ENCODE peak calls at places on chromosomes 11 and 22, in six cellular contexts. P is thoracic aorta, T is left ventricle myocardium inferior, Q is psoas muscle, Z is left lung, L is A549. B is an unnamed sample.

GRCh38 chr22:17549183-17549582 is 14.1 kb upstream of the SLC25A18 start:
- DNase-seq in T (no peak), Z (no peak), P (no peak), L (no peak), Q (no peak), B (no peak)

GRCh38 chr11:7600205-7600775 is 73.0 kb downstream of the CYB5R2 start:
- DNase-seq in T (no peak), P (no peak), Q (peak), L (peak), Z (peak), B (peak)

GRCh38 chr11:35323076-35323868 is 96.1 kb downstream of the SLC1A2 start:
- DNase-seq in T (no peak), Q (no peak), Z (no peak), P (no peak), L (no peak), B (no peak)

GRCh38 chr11:32840587-32840986 is 10.9 kb downstream of the PRRG4 start:
- DNase-seq in Q (no peak), T (no peak), L (peak), P (no peak), Z (no peak), B (no peak)

GRCh38 chr22:28231423-28231822 is 312.4 kb upstream of the PITPNB start:
- DNase-seq in T (no peak), P (no peak), Q (no peak), L (no peak), Z (no peak), B (peak)

GRCh38 chr22:33070600-33070999 is 12.4 kb upstream of the SYN3 start:
- DNase-seq in T (no peak), Q (no peak), P (no peak), L (no peak), Z (no peak), B (no peak)

GRCh38 chr22:49382451-49382735 is 445.3 kb downstream of the BRD1 start:
- DNase-seq in Q (no peak), L (no peak), P (no peak), T (no peak), Z (no peak), B (no peak)

GRCh38 chr11:86292912-86293606 is 9.0 kb upstream of the HIKESHI start:
- DNase-seq in Q (no peak), T (no peak), L (no peak), Z (no peak), P (no peak), B (no peak)

GRCh38 chr11:118908931-118909618 is 16.7 kb downstream of the BCL9L start:
- DNase-seq in P (no peak), Q (peak), Z (peak), T (peak), L (peak), B (peak)

GRCh38 chr11:67302571-67303131 is 679 bp upstream of the SSH3 start:
- DNase-seq in L (peak), Q (peak), Z (peak), T (no peak), P (no peak), B (peak)

GRCh38 chr22:46079861-46080821 is 70.2 kb upstream of the PPARA start:
- DNase-seq in Z (peak), Q (peak), T (peak), L (peak), P (peak), B (no peak)

GRCh38 chr11:100356035-100356434 is 331.1 kb upstream of the ARHGAP42 start:
- DNase-seq in Q (no peak), Z (no peak), L (no peak), P (no peak), T (no peak), B (no peak)

GRCh38 chr22:38700789-38701628 is at the start of gene JOSD1:
- DNase-seq in Q (peak), L (peak), T (peak), Z (peak), P (peak), B (peak)

GRCh38 chr11:65488273-65489058 is 10.4 kb upstream of the MALAT1 start:
- DNase-seq in T (no peak), Q (peak), L (peak), P (no peak), Z (no peak), B (no peak)

GRCh38 chr22:17213976-17214375 is 5.3 kb downstream of the ADA2 start:
- DNase-seq in P (no peak), T (peak), L (peak), Z (peak), Q (peak), B (peak)

GRCh38 chr22:36816635-36817428 is at the start of gene PVALB:
- DNase-seq in Q (no peak), Z (no peak), L (no peak), T (peak), P (no peak), B (peak)

GRCh38 chr22:42151924-42152635 is 21.5 kb upstream of the CYP2D6 start:
- DNase-seq in P (no peak), Q (no peak), L (no peak), T (no peak), Z (no peak), B (no peak)

GRCh38 chr11:47586456-47586855 is at the start of gene FAM180B:
- DNase-seq in P (no peak), L (no peak), T (no peak), Z (no peak), Q (no peak), B (no peak)

GRCh38 chr11:17579451-17579850 is 32.4 kb downstream of the OTOG start:
- DNase-seq in Z (no peak), T (no peak), P (no peak), Q (no peak), L (no peak), B (no peak)

GRCh38 chr22:50700387-50701075 is 27.9 kb downstream of the SHANK3 start:
- DNase-seq in Z (peak), L (no peak), T (peak), Q (peak), P (no peak), B (no peak)

GRCh38 chr11:64879226-64879900 is 942 bp upstream of the EHD1 start:
- DNase-seq in L (no peak), Z (peak), T (no peak), Q (no peak), P (no peak), B (no peak)

GRCh38 chr11:104198576-104198975 is 34.6 kb upstream of the PDGFD start:
- DNase-seq in P (no peak), Z (no peak), Q (no peak), T (no peak), L (no peak), B (no peak)

GRCh38 chr11:102318469-102318868 is 1.2 kb downstream of the BIRC3 start:
- DNase-seq in T (no peak), Z (no peak), P (no peak), Q (no peak), L (peak), B (no peak)

GRCh38 chr11:27331984-27332383 is 31.0 kb downstream of the CCDC34 start:
- DNase-seq in L (no peak), Z (no peak), T (no peak), P (no peak), Q (no peak), B (no peak)

GRCh38 chr11:35357893-35358292 is 61.5 kb downstream of the SLC1A2 start:
- DNase-seq in Q (no peak), T (no peak), Z (no peak), L (no peak), P (no peak), B (no peak)

GRCh38 chr22:43343262-43343988 is at the start of gene SCUBE1:
- DNase-seq in L (peak), Q (peak), T (peak), Z (peak), P (no peak), B (peak)

GRCh38 chr22:24965822-24966626 is 13.5 kb downstream of the KIAA1671 start:
- DNase-seq in Z (peak), Q (peak), P (no peak), L (peak), T (no peak), B (no peak)
- H3K27ac ChIP-seq in Z (peak), Q (peak), P (no peak), L (peak), T (peak), B (peak)

GRCh38 chr22:23401910-23402274 is 178.2 kb downstream of the IGLL1 start:
- DNase-seq in P (no peak), L (no peak), Q (peak), T (no peak), Z (no peak), B (no peak)
- H3K4me3 ChIP-seq in P (peak), L (peak), Q (peak), T (peak), Z (peak), B (peak)

DNA sequence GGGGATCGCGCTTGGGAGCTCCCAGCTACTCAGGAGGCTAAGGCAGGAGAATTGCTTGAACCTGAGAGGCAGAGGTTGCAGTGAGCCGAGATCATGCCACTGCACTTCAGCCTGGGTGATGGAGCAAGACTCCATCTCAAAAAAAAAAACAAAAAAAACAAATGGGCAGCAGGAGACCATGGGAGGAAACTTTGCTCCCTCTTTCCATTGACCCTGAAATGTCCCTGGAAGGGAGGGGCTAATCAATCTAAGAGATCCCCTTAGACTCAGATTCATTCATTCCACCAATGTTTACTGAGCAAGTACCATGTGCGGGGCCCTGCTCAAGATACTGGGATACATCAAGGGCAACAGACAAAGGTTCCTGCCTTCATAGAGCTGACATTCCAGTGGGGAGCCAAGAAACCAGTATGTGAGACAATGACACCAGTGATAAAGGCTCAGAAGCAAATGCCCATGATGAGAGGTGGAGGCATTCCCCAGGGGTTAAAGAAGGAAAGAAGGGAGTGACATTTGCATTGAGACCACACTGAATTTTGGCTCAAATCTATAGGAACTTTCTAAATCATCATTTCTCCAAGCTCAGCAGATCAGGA is 37.7 kb upstream of the TFIP11 start:
- DNase-seq in Q (no peak), Z (no peak), P (no peak), L (no peak), T (no peak), B (no peak)
- H3K27ac ChIP-seq in Q (peak), Z (peak), P (no peak), L (peak), T (peak), B (no peak)

GRCh38 chr22:40345271-40345670 is 1.0 kb upstream of the ADSL start:
- DNase-seq in P (no peak), L (no peak), Q (peak), Z (no peak), T (no peak), B (peak)
- H3K4me3 ChIP-seq in P (peak), L (peak), Q (peak), Z (peak), T (peak), B (peak)

GRCh38 chr11:122153746-122154145 is 37.7 kb upstream of the BLID start:
- DNase-seq in L (no peak), Z (no peak), Q (no peak), T (no peak), P (no peak), B (no peak)

GRCh38 chr11:122157540-122158173 is 41.6 kb upstream of the BLID start:
- DNase-seq in P (no peak), Z (no peak), L (no peak), T (no peak), Q (no peak), B (no peak)

GRCh38 chr11:122154227-122154626 is 38.2 kb upstream of the BLID start:
- DNase-seq in Z (no peak), L (no peak), Q (no peak), T (no peak), P (no peak), B (no peak)

GRCh38 chr11:122155765-122156527 is 39.9 kb upstream of the BLID start:
- DNase-seq in P (no peak), T (no peak), Z (no peak), Q (no peak), L (peak), B (no peak)

GRCh38 chr11:122155001-122155400 is 39.0 kb upstream of the BLID start:
- DNase-seq in L (no peak), Q (no peak), P (no peak), Z (no peak), T (no peak), B (no peak)
- H3K27ac ChIP-seq in L (peak), Q (no peak), P (peak), Z (no peak), T (no peak), B (no peak)